ENCODE peak calls at places on chromosomes 7 and 10, in ten cellular contexts. D, U, P, L, Q, Y, O, H, I and V are unnamed samples.

GRCh38 chr10:125691160-125691981 is 8.4 kb upstream of the TEX36 start:
- DNase-seq in D (no peak), U (no peak), P (no peak), L (no peak), Q (no peak), Y (no peak), O (no peak), H (no peak), I (no peak), V (peak; percentile 67)

GRCh38 chr7:75905785-75906604 is 9.0 kb upstream of the POR start:
- DNase-seq in D (no peak), U (no peak), P (peak; percentile 85), L (peak; percentile 79), Q (peak; percentile 24), Y (no peak), O (peak; percentile 40), H (peak; percentile 64), I (peak; percentile 53), V (peak; percentile 54)

GRCh38 chr7:106165328-106165727 is 53.2 kb upstream of the SYPL1 start:
- DNase-seq in D (no peak), U (no peak), P (peak; percentile 17), L (no peak), Q (no peak), Y (no peak), O (no peak), H (peak; percentile 36), I (no peak), V (no peak)

GRCh38 chr7:142485617-142486226 is 227.9 kb upstream of the PRSS58 start:
- DNase-seq in D (no peak), U (no peak), P (peak; percentile 43), L (peak; percentile 28), Q (peak; percentile 22), Y (no peak), O (no peak), H (no peak), I (peak; percentile 63), V (no peak)

GRCh38 chr10:47026301-47027107 is 115.3 kb downstream of the PTPN20 start:
- DNase-seq in D (no peak), U (no peak), P (no peak), L (no peak), Q (no peak), Y (no peak), O (no peak), H (no peak), I (peak; percentile 17), V (no peak)

GRCh38 chr7:18206331-18206730 is 178.7 kb upstream of the PRPS1L1 start:
- DNase-seq in D (no peak), U (no peak), P (no peak), L (no peak), Q (no peak), Y (no peak), O (no peak), H (no peak), I (no peak), V (no peak)

GRCh38 chr10:113644185-113645120 is 19.4 kb downstream of the NRAP start:
- DNase-seq in D (no peak), U (no peak), P (peak; percentile 11), L (no peak), Q (no peak), Y (no peak), O (no peak), H (peak; percentile 77), I (no peak), V (no peak)

GRCh38 chr7:23969443-23969842 is 259.4 kb downstream of the STK31 start:
- DNase-seq in D (no peak), U (no peak), P (no peak), L (no peak), Q (no peak), Y (no peak), O (no peak), H (no peak), I (no peak), V (no peak)

GRCh38 chr10:114043532-114044250 is at the start of gene ADRB1:
- DNase-seq in D (no peak), U (peak; percentile 85), P (peak; percentile 64), L (peak; percentile 87), Q (peak; percentile 90), Y (peak; percentile 89), O (peak; percentile 90), H (peak; percentile 5), I (peak; percentile 80), V (no peak)

GRCh38 chr7:820341-820740 is 11.9 kb upstream of the SUN1 start:
- DNase-seq in D (no peak), U (no peak), P (no peak), L (no peak), Q (peak; percentile 48), Y (no peak), O (no peak), H (no peak), I (no peak), V (no peak)

GRCh38 chr7:815284-816216 is 16.7 kb upstream of the SUN1 start:
- DNase-seq in D (no peak), U (peak; percentile 49), P (no peak), L (peak; percentile 93), Q (peak; percentile 43), Y (peak; percentile 45), O (peak; percentile 62), H (no peak), I (peak; percentile 91), V (no peak)

GRCh38 chr7:816751-817671 is 15.3 kb upstream of the SUN1 start:
- DNase-seq in D (no peak), U (peak; percentile 56), P (peak; percentile 37), L (peak; percentile 52), Q (peak; percentile 58), Y (peak; percentile 52), O (no peak), H (no peak), I (peak; percentile 43), V (no peak)

GRCh38 chr7:816300-816750 is 16.0 kb upstream of the SUN1 start:
- DNase-seq in D (peak; percentile 65), U (peak; percentile 100), P (peak; percentile 98), L (peak; percentile 100), Q (peak; percentile 99), Y (peak; percentile 100), O (peak; percentile 98), H (peak; percentile 97), I (peak; percentile 98), V (peak; percentile 93)

DNA sequence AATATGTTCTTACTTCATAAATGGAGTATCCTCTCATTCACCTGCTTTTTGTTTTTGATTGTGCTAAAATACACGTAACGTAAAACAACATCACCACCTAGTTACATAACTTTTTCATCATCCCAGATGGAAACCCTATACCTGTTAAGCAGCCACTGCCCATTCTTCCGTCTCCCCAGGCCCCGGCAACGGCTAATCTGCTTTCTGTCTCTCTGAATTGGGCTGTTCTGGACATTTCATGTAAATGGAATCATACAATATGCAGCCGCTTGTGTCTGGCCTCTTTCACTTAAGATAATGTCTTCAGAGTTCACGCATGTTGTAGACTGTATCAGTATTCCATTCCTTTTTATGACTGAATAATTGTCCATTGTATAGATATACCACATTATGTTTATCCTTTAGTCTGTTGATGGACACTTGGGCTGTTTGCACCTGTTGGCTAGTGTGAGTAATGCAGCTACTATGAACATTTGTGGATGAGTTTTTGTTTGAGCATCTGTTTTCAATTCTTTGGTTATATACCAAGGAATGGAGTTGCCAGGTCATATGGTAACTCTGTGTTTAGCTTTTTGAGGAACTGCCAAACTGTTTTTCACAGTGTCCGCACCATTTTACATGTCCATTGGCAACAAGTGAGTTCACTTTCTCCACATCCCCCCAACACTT is 14.1 kb upstream of the SUN1 start:
- DNase-seq in D (no peak), U (peak; percentile 53), P (peak; percentile 46), L (no peak), Q (peak; percentile 64), Y (peak; percentile 52), O (no peak), H (peak; percentile 85), I (no peak), V (peak; percentile 54)
- TF ChIP-seq CTCF in D (no peak), U (peak; percentile 12), P (peak; percentile 22), L (peak; percentile 38), Q (peak; percentile 38), Y (peak; percentile 25), O (peak; percentile 16), H (peak; percentile 26), I (peak; percentile 28), V (peak; percentile 25)

DNA sequence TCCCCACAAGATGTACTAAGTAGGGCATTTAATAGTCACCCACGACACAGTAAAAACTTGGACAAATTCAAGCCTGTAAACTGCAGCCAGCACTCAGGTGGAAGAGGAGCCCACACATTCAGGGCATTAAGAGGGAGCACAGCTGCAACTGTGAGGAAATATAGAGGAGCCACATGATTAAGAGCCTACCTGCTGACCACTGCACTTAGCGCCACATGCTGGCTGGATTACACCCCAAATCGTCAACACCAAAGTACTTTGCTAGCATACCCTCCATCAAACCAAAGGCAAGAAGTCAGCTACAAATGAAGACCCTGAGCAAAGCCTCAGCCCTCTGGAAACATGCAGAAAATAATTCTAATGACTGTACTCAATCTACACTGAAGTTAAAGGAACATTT is 322.3 kb upstream of the PLXDC2 start:
- DNase-seq in D (no peak), U (no peak), P (no peak), L (no peak), Q (no peak), Y (no peak), O (no peak), H (no peak), I (no peak), V (no peak)
- TF ChIP-seq CTCF in D (no peak), U (no peak), P (no peak), L (no peak), Q (no peak), Y (no peak), O (no peak), H (no peak), I (no peak), V (no peak)

DNA sequence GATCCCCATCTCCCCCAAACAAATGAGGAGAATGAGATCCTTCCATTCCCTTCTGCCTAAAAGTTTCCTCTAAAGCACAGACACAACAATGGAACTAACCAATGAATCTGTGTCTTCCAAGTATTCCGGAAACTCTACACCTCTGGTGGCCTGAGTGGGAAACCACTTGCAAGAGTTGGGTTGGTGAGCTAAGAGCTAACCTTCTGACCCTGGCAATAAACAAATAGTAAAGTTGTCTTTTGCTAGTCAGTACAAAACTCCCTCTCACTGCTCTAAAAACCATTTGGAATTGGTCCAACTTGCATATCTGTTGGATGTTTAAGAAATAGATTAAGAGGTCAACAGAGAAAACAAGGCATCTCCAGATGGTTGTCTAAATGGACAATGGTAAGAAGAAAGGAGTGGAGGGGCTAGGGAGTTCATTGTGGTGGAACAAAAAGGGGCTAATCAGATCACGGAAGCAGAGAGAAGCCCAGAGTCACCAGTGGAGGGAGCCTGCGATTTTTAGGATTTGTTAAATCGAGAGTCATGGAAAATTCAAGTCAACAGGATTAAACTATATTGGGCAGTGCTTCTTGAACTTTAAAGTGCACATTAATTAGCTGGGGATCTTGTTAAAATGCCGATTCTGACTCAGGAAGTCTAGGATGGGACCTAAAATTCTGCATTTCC is 192.3 kb downstream of the EVX1 start:
- DNase-seq in D (no peak), U (no peak), P (no peak), L (peak; percentile 42), Q (no peak), Y (no peak), O (no peak), H (peak; percentile 8), I (no peak), V (no peak)
- TF ChIP-seq CTCF in D (no peak), U (no peak), P (no peak), L (peak; percentile 35), Q (no peak), Y (no peak), O (no peak), H (no peak), I (no peak), V (peak; percentile 11)

DNA sequence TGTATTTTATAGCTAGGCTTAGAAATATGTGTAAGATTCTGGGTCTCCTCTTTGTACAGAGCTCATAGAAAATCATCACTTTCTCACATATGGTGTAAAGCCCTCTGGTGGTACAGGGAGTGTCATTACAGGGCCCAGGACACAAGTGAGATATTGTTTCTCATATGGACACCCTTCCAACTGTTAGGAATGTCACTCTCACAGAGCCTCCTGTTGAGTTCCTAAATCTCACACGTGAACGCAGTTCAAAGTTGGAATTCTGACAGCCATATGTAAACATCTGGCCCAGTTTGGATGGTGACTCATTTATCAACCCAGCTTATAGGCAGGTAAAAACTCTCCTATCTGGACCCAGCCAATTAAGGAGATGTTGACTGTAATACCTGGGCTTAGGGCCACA is 35.4 kb upstream of the ZNF107 start:
- DNase-seq in D (no peak), U (no peak), P (no peak), L (no peak), Q (no peak), Y (no peak), O (no peak), H (peak; percentile 15), I (no peak), V (no peak)
- TF ChIP-seq CTCF in D (peak; percentile 28), U (no peak), P (peak; percentile 20), L (no peak), Q (no peak), Y (peak; percentile 30), O (peak; percentile 33), H (peak; percentile 29), I (no peak), V (peak; percentile 28)